ENCODE peak calls at places on chromosome 4, in five cellular contexts. A is IMR-90, P is Karpas-422, C is HCT116, Y is H9. O is an unnamed sample.

GRCh38 chr4:158327525-158327924 is 117.2 kb downstream of the TMEM144 start:
- DNase-seq in A (no peak), Y (peak), P (no peak), C (no peak), O (no peak)

GRCh38 chr4:661856-662761 is 12.0 kb downstream of the ATP5ME start:
- DNase-seq in P (no peak), Y (peak), A (no peak), C (no peak), O (no peak)

GRCh38 chr4:70632028-70632427 is 3.5 kb downstream of the ENAM start:
- DNase-seq in P (no peak), A (peak), Y (no peak), C (peak), O (peak)

GRCh38 chr4:4791299-4791798 is 68.1 kb upstream of the MSX1 start:
- DNase-seq in A (peak), P (no peak), C (no peak), Y (no peak), O (peak)

GRCh38 chr4:113961322-113961698 is 18.1 kb downstream of the ARSJ start:
- DNase-seq in C (no peak), P (no peak), Y (no peak), A (peak), O (peak)

GRCh38 chr4:7387925-7388324 is 46.8 kb downstream of the PSAPL1 start:
- DNase-seq in P (no peak), Y (peak), A (no peak), C (no peak), O (no peak)

GRCh38 chr4:96736352-96736889 is 896.5 kb downstream of the PDHA2 start:
- DNase-seq in P (no peak), Y (peak), C (peak), A (no peak), O (peak)

GRCh38 chr4:118816538-118817177 is 19.3 kb downstream of the SEC24D start:
- DNase-seq in A (peak), Y (no peak), P (no peak), C (no peak), O (peak)

GRCh38 chr4:1722551-1723071 is 1.3 kb downstream of the TACC3 start:
- DNase-seq in Y (peak), C (no peak), A (no peak), P (no peak), O (no peak)

GRCh38 chr4:83276299-83277040 is 8.1 kb downstream of the COQ2 start:
- DNase-seq in Y (no peak), P (no peak), C (no peak), A (peak), O (peak)
- H3K4me2 ChIP-seq in Y (no peak), P (no peak), C (no peak), A (no peak), O (no peak)

GRCh38 chr4:3204021-3204431 is 44.9 kb upstream of the MSANTD1 start:
- DNase-seq in Y (no peak), P (no peak), C (no peak), A (peak), O (peak)

GRCh38 chr4:3206439-3207100 is 42.4 kb upstream of the MSANTD1 start:
- DNase-seq in A (no peak), C (no peak), Y (no peak), P (no peak), O (no peak)

GRCh38 chr4:3207531-3208037 is 41.4 kb upstream of the MSANTD1 start:
- DNase-seq in P (no peak), C (no peak), Y (no peak), A (peak), O (no peak)

GRCh38 chr4:3208826-3209225 is 40.1 kb upstream of the MSANTD1 start:
- DNase-seq in A (no peak), Y (no peak), P (no peak), C (no peak), O (no peak)

GRCh38 chr4:3205995-3206394 is 43.0 kb upstream of the MSANTD1 start:
- DNase-seq in A (no peak), C (no peak), Y (no peak), P (no peak), O (no peak)
- H3K27ac ChIP-seq in A (no peak), C (no peak), Y (no peak), P (no peak), O (no peak)

GRCh38 chr4:187125062-187125461 is 401.4 kb upstream of the FAT1 start:
- DNase-seq in C (no peak), Y (no peak), P (no peak), A (no peak), O (no peak)

GRCh38 chr4:187128971-187129370 is 405.3 kb upstream of the FAT1 start:
- DNase-seq in P (no peak), C (no peak), Y (no peak), A (peak), O (peak)

GRCh38 chr4:187127456-187127855 is 403.8 kb upstream of the FAT1 start:
- DNase-seq in C (no peak), A (no peak), P (no peak), Y (no peak), O (no peak)

GRCh38 chr4:187124311-187124710 is 400.7 kb upstream of the FAT1 start:
- DNase-seq in C (no peak), Y (no peak), P (no peak), A (no peak), O (no peak)

GRCh38 chr4:187128226-187128625 is 404.6 kb upstream of the FAT1 start:
- DNase-seq in A (peak), Y (no peak), P (no peak), C (no peak), O (peak)
- H3K4me2 ChIP-seq in A (no peak), Y (no peak), P (no peak), C (no peak), O (peak)

DNA sequence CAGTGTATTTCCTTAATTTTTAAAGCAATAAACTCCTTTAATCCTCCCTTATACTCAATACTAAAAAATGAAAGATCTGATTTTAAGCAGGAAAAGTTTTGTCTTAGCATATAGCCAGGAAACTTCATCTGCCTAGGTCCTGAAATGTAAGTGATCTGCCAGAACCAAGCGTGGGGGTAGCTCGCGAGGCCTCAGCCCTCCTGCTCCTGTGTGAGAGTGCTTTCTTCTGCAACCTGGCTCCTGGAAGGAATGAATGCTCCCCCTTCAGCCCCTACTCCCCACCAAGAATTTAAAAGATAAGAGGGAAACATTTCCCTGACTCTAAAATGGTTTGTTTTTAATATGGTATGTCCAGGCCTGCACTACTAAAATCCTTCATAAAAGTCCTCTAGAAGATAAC is 160.0 kb downstream of the CBR4 start:
- DNase-seq in A (no peak), Y (no peak), P (no peak), C (no peak), O (no peak)
- H3K27ac ChIP-seq in A (peak), Y (no peak), P (no peak), C (no peak), O (peak)

GRCh38 chr4:186104114-186104894 is at the start of gene FAM149A:
- DNase-seq in P (no peak), Y (peak), A (no peak), C (peak), O (no peak)

GRCh38 chr4:186102931-186103330 is 1.6 kb upstream of the FAM149A start:
- DNase-seq in C (no peak), Y (no peak), A (no peak), P (no peak), O (no peak)

GRCh38 chr4:186104895-186105720 is 604 bp downstream of the FAM149A start:
- DNase-seq in Y (peak), C (no peak), P (no peak), A (no peak), O (no peak)

GRCh38 chr4:186108391-186108790 is 3.9 kb downstream of the FAM149A start:
- DNase-seq in C (no peak), P (no peak), A (no peak), Y (no peak), O (no peak)

GRCh38 chr4:186105721-186106335 is 1.3 kb downstream of the FAM149A start:
- DNase-seq in P (no peak), A (no peak), Y (no peak), C (no peak), O (peak)
- H3K4me2 ChIP-seq in P (no peak), A (no peak), Y (peak), C (peak), O (peak)

GRCh38 chr4:101031971-101032370 is 315.4 kb downstream of the PPP3CA start:
- DNase-seq in P (no peak), Y (peak), A (no peak), C (no peak), O (no peak)
- H3K27ac ChIP-seq in P (no peak), Y (peak), A (no peak), C (peak), O (no peak)

DNA sequence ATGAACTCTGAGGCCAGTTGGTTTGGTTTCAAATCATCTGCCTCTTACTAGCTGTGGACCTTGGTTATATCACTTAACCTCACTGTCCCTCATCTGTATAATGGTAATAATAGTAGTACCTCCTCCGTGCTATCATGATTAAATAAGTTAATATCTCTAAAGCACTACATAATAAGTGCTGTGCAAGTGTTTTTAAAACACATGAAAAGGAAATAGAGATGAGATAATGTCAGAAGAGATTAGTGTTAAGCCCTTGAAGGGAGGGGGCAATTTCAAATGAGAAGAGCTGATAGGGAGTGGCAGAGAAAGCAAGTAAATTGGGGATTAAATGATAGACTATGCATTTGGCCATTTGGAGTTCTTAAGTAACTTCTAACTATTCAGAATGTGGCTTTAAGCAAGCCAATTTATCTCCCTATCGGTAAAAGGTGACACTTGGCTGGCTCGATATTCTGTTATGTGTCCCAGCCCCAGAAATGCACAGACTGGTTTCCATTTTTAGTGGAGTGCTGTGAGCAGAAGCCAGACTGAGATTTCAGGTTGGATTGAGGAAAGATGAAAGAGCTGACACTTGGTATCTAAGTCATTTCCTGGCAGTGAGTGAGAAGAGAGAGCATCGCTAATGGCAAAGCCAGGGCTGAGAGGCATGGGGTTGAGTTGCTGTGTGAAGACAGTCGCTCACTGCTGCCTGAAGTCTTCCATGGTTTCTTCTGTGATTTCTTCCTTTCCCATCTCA is 109.6 kb upstream of the LIMCH1 start:
- DNase-seq in A (no peak), C (no peak), Y (no peak), P (no peak), O (peak)
- H3K4me2 ChIP-seq in A (no peak), C (no peak), Y (no peak), P (no peak), O (no peak)

DNA sequence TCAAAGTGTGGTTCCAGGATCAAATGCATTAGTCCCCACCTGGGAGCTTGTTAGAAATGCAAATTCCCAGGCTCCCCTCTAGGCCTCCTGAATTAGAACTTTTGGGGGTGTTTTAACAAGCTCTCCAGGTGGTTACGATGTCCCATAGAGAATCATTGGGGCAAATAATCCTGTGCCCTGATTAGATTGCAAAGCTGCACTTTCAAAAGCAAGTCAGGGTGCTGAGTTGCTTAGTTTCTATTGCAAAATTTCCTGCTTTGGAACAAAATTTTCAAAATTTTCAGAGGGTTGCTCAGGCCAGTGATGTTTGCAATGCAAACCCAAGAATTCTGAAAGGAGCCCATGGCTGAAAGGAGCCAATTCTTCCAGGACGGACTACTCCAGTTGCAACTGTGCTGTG is 71.0 kb downstream of the MGST2 start:
- DNase-seq in A (no peak), P (peak), C (no peak), Y (no peak), O (no peak)
- H3K27ac ChIP-seq in A (no peak), P (peak), C (no peak), Y (no peak), O (no peak)

GRCh38 chr4:37663552-37663951 is 22.6 kb downstream of the RELL1 start:
- DNase-seq in P (no peak), A (no peak), C (no peak), Y (no peak), O (no peak)

GRCh38 chr4:37666625-37667071 is 19.5 kb downstream of the RELL1 start:
- DNase-seq in A (peak), P (no peak), C (peak), Y (no peak), O (peak)

GRCh38 chr4:37667197-37668100 is 18.7 kb downstream of the RELL1 start:
- DNase-seq in A (no peak), Y (no peak), P (no peak), C (no peak), O (no peak)

GRCh38 chr4:37664696-37665095 is 21.5 kb downstream of the RELL1 start:
- DNase-seq in A (no peak), P (no peak), C (no peak), Y (no peak), O (no peak)

DNA sequence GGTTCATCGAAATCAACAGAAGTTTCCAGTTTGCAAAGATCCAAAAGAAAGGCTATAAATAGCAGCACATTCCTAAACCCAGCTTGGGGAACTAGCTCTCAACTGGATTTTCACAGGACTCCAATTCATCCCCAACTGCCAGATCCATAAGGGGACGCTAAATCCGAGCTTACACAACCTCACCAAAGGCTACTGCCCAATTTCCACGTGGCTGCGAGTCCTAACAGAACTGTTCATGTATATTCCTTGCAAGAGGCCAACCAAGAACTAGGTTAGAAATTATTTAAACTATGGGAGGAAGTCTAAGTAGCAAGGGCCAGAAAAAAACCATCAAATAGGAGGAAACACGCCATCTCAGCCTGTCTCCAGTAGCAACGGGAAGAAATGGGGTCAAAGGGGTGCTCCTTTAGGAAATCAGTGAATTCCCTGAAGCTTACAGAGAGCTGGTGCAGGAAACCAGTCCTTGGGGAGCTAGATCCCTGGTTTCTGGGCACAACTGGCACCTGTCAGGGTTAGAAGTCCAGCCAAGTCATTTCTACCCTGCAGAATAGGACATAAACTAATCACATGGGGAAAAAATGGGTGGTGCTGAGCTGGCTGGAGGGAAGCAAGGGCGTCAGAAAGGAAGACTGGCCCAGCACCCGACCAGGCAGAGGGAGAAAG is 20.7 kb downstream of the RELL1 start:
- DNase-seq in Y (no peak), C (no peak), A (no peak), P (no peak), O (no peak)
- H3K4me2 ChIP-seq in Y (no peak), C (peak), A (no peak), P (no peak), O (peak)